ENCODE peak calls at places on chromosome 18, in eight cellular contexts. B is breast epithelium, D is transverse colon, N is A549, G is IMR-90, O is stomach, R is spleen, K is adrenal gland. Y is an unnamed sample.

GRCh38 chr18:8754995-8755955 is 49.9 kb downstream of the MTCL1 start:
- DNase-seq in B (no peak), D (peak), N (no peak), G (peak), O (no peak), R (no peak), K (no peak), Y (no peak)

GRCh38 chr18:34222025-34222395 is 2.7 kb downstream of the NOL4 start:
- DNase-seq in B (no peak), D (no peak), N (no peak), G (no peak), O (no peak), R (peak), K (no peak), Y (no peak)

GRCh38 chr18:63016270-63016669 is 300.9 kb downstream of the PHLPP1 start:
- DNase-seq in B (peak), D (peak), N (peak), G (peak), O (no peak), R (no peak), K (peak), Y (peak)

GRCh38 chr18:31156831-31157763 is 5.6 kb downstream of the DSC1 start:
- DNase-seq in B (no peak), D (no peak), N (no peak), G (no peak), O (no peak), R (no peak), K (no peak), Y (no peak)

GRCh38 chr18:64749884-64750283 is 601.0 kb upstream of the LINC00305 start:
- DNase-seq in B (no peak), D (no peak), N (no peak), G (no peak), O (no peak), R (no peak), K (no peak), Y (no peak)

GRCh38 chr18:40662898-40663437 is 1292.1 kb upstream of the PIK3C3 start:
- DNase-seq in B (no peak), D (no peak), N (no peak), G (no peak), O (no peak), R (peak), K (no peak), Y (no peak)

GRCh38 chr18:24987271-24987932 is 364.6 kb downstream of the ZNF521 start:
- DNase-seq in B (peak), D (no peak), N (no peak), G (peak), O (no peak), R (no peak), K (no peak), Y (no peak)

GRCh38 chr18:36850527-36851201 is 21.7 kb downstream of the KIAA1328 start:
- DNase-seq in B (no peak), D (no peak), N (no peak), G (peak), O (no peak), R (no peak), K (peak), Y (no peak)

GRCh38 chr18:51068111-51068510 is 38.1 kb downstream of the SMAD4 start:
- DNase-seq in B (no peak), D (no peak), N (no peak), G (peak), O (no peak), R (no peak), K (no peak), Y (no peak)

GRCh38 chr18:70422061-70422965 is 133.5 kb downstream of the SOCS6 start:
- DNase-seq in B (peak), D (peak), N (peak), G (peak), O (peak), R (no peak), K (peak), Y (peak)

GRCh38 chr18:22585821-22586220 is 168.1 kb upstream of the CTAGE1 start:
- DNase-seq in B (no peak), D (no peak), N (no peak), G (no peak), O (no peak), R (no peak), K (no peak), Y (no peak)

GRCh38 chr18:67151366-67151765 is 365.2 kb downstream of the DSEL start:
- DNase-seq in B (no peak), D (no peak), N (no peak), G (no peak), O (no peak), R (no peak), K (no peak), Y (no peak)

GRCh38 chr18:59263566-59264135 is 9.6 kb downstream of the RAX start:
- DNase-seq in B (no peak), D (no peak), N (no peak), G (no peak), O (no peak), R (peak), K (no peak), Y (no peak)

GRCh38 chr18:36942264-36942663 is 113.3 kb downstream of the KIAA1328 start:
- DNase-seq in B (no peak), D (no peak), N (peak), G (peak), O (no peak), R (no peak), K (no peak), Y (peak)

GRCh38 chr18:70195852-70196434 is 9.5 kb downstream of the RTTN start:
- DNase-seq in B (no peak), D (peak), N (peak), G (peak), O (no peak), R (no peak), K (peak), Y (no peak)

GRCh38 chr18:70072678-70073077 is 125.0 kb upstream of the CD226 start:
- DNase-seq in B (no peak), D (no peak), N (no peak), G (peak), O (no peak), R (no peak), K (no peak), Y (no peak)

GRCh38 chr18:9405977-9406376 is 69.3 kb upstream of the RALBP1 start:
- DNase-seq in B (no peak), D (no peak), N (no peak), G (no peak), O (no peak), R (no peak), K (no peak), Y (no peak)

GRCh38 chr18:37277753-37278152 is 287.8 kb downstream of the CELF4 start:
- DNase-seq in B (no peak), D (no peak), N (no peak), G (no peak), O (no peak), R (no peak), K (no peak), Y (no peak)

GRCh38 chr18:59279193-59279592 is 5.9 kb upstream of the RAX start:
- DNase-seq in B (no peak), D (no peak), N (no peak), G (no peak), O (no peak), R (no peak), K (no peak), Y (no peak)

GRCh38 chr18:60277855-60278480 is 94.6 kb downstream of the MC4R start:
- DNase-seq in B (no peak), D (no peak), N (no peak), G (peak), O (no peak), R (no peak), K (no peak), Y (no peak)

GRCh38 chr18:76126327-76126726 is 368.7 kb downstream of the ZNF516 start:
- DNase-seq in B (no peak), D (no peak), N (no peak), G (no peak), O (no peak), R (no peak), K (no peak), Y (no peak)

GRCh38 chr18:58005036-58005435 is 39.0 kb upstream of the NEDD4L start:
- DNase-seq in B (no peak), D (no peak), N (no peak), G (peak), O (no peak), R (no peak), K (no peak), Y (no peak)

GRCh38 chr18:58024139-58024538 is 19.9 kb upstream of the NEDD4L start:
- DNase-seq in B (no peak), D (no peak), N (no peak), G (no peak), O (no peak), R (no peak), K (no peak), Y (no peak)

GRCh38 chr18:61892683-61893303 is at the start of gene RNF152:
- DNase-seq in B (no peak), D (peak), N (peak), G (peak), O (peak), R (no peak), K (peak), Y (no peak)

GRCh38 chr18:32372381-32373061 is 98.2 kb downstream of the GAREM1 start:
- DNase-seq in B (peak), D (peak), N (peak), G (no peak), O (peak), R (no peak), K (no peak), Y (no peak)

GRCh38 chr18:28804512-28805214 is 627.7 kb upstream of the CDH2 start:
- DNase-seq in B (no peak), D (no peak), N (no peak), G (no peak), O (no peak), R (no peak), K (no peak), Y (no peak)

GRCh38 chr18:8620845-8621244 is 11.6 kb downstream of the RAB12 start:
- DNase-seq in B (no peak), D (no peak), N (no peak), G (no peak), O (no peak), R (no peak), K (no peak), Y (no peak)

GRCh38 chr18:41905786-41906527 is 49.1 kb upstream of the PIK3C3 start:
- DNase-seq in B (no peak), D (no peak), N (no peak), G (no peak), O (no peak), R (no peak), K (no peak), Y (no peak)

GRCh38 chr18:10661333-10661732 is 135.5 kb downstream of the NAPG start:
- DNase-seq in B (no peak), D (no peak), N (no peak), G (peak), O (no peak), R (no peak), K (no peak), Y (no peak)

GRCh38 chr18:67010916-67011315 is 407.0 kb upstream of the CDH19 start:
- DNase-seq in B (no peak), D (no peak), N (no peak), G (no peak), O (no peak), R (no peak), K (no peak), Y (no peak)

GRCh38 chr18:76880026-76880425 is 57.7 kb downstream of the ZNF236 start:
- DNase-seq in B (no peak), D (no peak), N (no peak), G (no peak), O (no peak), R (no peak), K (no peak), Y (no peak)

GRCh38 chr18:76988827-76989646 is 143.5 kb downstream of the MBP start:
- DNase-seq in B (no peak), D (no peak), N (no peak), G (no peak), O (no peak), R (peak), K (peak), Y (no peak)

GRCh38 chr18:59383831-59384230 is 24.8 kb upstream of the LMAN1 start:
- DNase-seq in B (no peak), D (no peak), N (no peak), G (no peak), O (no peak), R (no peak), K (no peak), Y (no peak)

GRCh38 chr18:26729439-26729838 is 136.1 kb downstream of the AQP4 start:
- DNase-seq in B (no peak), D (no peak), N (no peak), G (no peak), O (no peak), R (no peak), K (no peak), Y (no peak)

DNA sequence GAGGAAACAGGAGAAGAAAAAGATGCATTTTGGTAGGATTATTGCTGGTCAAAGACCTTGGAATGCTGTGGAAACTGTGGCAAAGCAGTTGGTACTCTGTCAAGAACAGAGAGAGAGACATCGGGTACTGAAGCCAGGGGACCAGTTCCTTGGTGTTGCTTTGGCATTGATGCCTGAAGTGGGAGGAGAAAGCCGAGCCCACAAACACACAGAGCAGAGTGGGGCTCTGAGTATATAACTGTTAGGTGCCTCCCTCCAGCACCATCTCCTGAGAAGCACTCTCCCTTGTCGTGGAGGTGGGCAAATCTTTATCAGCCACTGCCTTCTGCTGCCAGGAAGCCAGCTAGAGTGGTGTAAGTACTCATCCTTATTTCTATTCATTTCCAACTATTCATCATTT is at the start of gene SLC14A1:
- DNase-seq in B (no peak), D (no peak), N (no peak), G (no peak), O (no peak), R (no peak), K (no peak), Y (no peak)
- TF ChIP-seq POLR2A in B (no peak), D (no peak), N (no peak), G (no peak), O (no peak), R (no peak), K (no peak), Y (no peak)

DNA sequence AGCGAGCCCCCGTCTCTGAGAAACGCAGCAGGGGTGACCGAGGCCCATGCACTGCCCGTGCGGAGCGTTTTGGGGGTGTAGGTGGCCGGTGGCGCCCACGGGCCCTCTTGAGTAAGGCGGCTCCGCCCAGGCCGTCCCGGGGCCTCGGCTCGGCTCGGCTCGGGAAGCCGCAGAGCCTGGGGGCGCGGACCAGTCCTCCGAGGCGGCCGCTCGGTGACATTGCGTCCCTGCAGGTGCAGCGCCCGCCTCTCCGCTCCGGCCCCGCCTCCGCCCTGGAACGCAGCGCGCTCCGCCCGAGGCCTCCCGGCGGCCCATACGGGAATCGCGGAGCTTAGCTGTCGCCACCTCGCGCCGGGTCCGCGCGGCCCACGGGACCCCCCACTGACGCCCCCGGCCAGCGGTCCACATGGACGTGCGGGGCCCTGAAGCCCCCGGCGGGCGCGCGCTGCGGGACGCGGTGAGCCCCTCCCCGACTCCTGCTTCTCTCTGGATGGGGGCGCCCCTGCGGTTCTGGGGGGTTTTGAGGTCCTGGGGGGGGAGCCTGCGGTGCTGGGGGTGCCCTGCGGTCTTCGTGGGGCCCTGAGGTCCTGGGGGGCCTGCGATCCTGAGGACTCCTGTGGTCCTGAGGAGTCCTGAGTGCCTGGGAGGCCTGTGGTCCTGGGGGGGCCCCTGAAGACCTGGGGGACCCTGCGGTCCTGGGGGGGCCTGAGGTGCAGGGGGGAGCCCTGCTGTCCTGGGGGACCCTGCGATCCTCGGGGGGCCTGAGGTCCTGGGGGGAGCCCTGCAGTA is at the start of gene HSBP1L1:
- DNase-seq in B (peak), D (peak), N (peak), G (no peak), O (peak), R (peak), K (peak), Y (no peak)
- TF ChIP-seq POLR2A in B (no peak), D (peak), N (peak), G (no peak), O (no peak), R (no peak), K (peak), Y (no peak)

GRCh38 chr18:48949051-48949605 is 1.6 kb downstream of the SMAD7 start:
- DNase-seq in B (no peak), D (peak), N (no peak), G (no peak), O (peak), R (peak), K (no peak), Y (no peak)
- TF ChIP-seq POLR2A in B (no peak), D (no peak), N (no peak), G (no peak), O (no peak), R (no peak), K (no peak), Y (no peak)

DNA sequence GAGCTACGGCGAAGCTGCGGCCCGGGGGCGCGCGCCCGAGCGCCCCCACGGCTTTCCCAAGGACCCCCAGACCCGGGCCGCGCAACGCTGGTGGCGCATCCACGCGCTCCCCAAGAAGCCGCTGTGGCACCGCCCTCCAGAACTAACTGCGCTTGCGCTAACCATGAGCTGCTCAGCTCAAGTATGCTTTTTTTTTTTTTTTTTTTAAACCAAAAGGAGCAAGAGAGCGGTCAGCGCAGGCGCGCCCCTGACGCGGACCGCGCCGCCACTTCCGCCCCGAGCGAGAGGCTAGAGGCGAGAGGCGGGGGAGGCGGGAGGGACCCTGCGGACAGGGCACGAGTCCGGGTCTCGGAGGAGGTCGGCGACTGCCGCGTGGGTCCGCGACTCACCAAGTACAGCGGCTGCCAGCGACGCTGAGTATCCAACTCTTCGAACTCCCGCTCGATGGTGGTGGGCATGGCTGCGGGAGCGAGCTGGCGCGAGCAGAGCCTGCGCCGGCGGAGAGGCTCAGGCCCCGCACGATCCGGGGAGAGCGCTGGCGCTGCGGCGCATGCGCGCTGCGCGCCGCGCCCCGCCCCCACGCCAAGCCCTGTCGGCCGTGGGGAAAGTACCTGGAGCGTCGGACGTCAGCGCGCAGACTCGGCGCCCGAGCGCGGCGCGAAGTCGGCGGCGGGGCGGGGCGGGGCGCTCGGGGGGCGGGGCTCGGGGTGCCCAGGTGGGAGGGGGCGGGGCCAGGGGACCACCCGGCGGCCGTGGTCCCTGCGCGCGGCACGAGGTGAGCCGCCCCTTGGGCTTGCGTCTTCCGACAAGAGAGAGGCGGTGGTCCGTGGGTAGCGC is at the start of gene PTPN2:
- DNase-seq in B (peak), D (peak), N (peak), G (peak), O (peak), R (peak), K (peak), Y (peak)
- TF ChIP-seq POLR2A in B (peak), D (peak), N (peak), G (peak), O (no peak), R (peak), K (peak), Y (peak)

DNA sequence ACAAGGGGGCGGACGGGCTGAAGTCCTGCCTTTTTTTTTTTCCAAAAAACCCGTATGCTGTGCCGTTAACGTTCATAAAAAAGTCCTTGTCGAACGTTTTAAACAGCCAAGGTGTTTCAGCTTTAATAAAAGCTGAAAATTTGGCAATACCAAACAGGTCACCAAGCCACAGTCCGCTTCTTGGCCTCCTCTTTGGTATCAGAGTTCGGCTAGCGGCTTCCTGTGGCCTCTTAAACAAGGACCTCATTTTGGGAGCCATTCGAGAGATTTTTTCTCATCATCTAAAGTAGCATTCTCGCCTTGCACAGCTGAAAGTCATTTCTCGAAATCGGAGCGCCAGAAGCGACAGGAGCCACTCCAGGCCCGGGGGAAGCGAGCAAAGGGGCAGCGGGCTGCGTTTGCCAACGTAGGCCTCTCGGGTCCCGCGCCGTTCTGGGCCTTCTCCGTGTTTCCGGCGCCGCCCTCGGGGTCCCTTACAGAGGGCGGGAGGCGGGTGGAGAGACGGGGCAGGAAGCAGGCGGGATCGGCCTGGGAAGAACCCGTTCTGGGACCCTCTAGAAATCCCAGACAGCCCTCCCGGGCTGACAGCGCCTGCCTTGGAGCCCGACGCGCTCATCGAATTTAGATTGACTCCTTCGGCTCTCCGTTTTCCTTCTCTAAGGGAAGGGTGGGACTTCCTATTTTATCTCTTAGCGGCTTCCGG is 560 bp upstream of the ZNF407 start:
- DNase-seq in B (peak), D (peak), N (peak), G (peak), O (peak), R (peak), K (peak), Y (no peak)
- TF ChIP-seq POLR2A in B (peak), D (no peak), N (no peak), G (peak), O (no peak), R (no peak), K (no peak), Y (no peak)

GRCh38 chr18:3392467-3392855 is 57.5 kb upstream of the TGIF1 start:
- DNase-seq in B (no peak), D (no peak), N (no peak), G (no peak), O (no peak), R (no peak), K (no peak), Y (no peak)
- TF ChIP-seq POLR2A in B (no peak), D (no peak), N (no peak), G (no peak), O (no peak), R (no peak), K (no peak), Y (no peak)

GRCh38 chr18:23586249-23587196 is at the start of gene NPC1:
- DNase-seq in B (peak), D (peak), N (peak), G (peak), O (peak), R (peak), K (peak), Y (peak)
- TF ChIP-seq POLR2A in B (peak), D (peak), N (peak), G (peak), O (no peak), R (peak), K (peak), Y (peak)

GRCh38 chr18:74368901-74369705 is 53.5 kb downstream of the C18orf63 start:
- DNase-seq in B (no peak), D (peak), N (no peak), G (no peak), O (no peak), R (no peak), K (no peak), Y (no peak)
- TF ChIP-seq POLR2A in B (no peak), D (no peak), N (no peak), G (no peak), O (no peak), R (no peak), K (no peak), Y (no peak)

GRCh38 chr18:657998-658946 is 819 bp downstream of the TYMS start:
- DNase-seq in B (peak), D (peak), N (peak), G (peak), O (peak), R (peak), K (peak), Y (peak)
- TF ChIP-seq POLR2A in B (no peak), D (peak), N (peak), G (no peak), O (no peak), R (no peak), K (no peak), Y (peak)

Y was measured in H54.